ENCODE peak calls at places on chromosomes 13 and 19, in six cellular contexts. O, G, I, Y, Q and P are unnamed samples.

GRCh38 chr19:15195987-15196682 is 4.7 kb downstream of the NOTCH3 start:
- DNase-seq in O (peak; percentile 38), G (no peak), I (no peak), Y (no peak), Q (peak; percentile 70), P (no peak)

GRCh38 chr13:101140087-101140770 is 276.1 kb downstream of the NALCN start:
- DNase-seq in O (no peak), G (no peak), I (no peak), Y (no peak), Q (no peak), P (no peak)

GRCh38 chr19:48413879-48414623 is 20.6 kb downstream of the GRIN2D start:
- DNase-seq in O (no peak), G (no peak), I (no peak), Y (peak; percentile 46), Q (no peak), P (no peak)

GRCh38 chr13:37686501-37686900 is 87.9 kb upstream of the POSTN start:
- DNase-seq in O (no peak), G (no peak), I (no peak), Y (no peak), Q (no peak), P (no peak)

GRCh38 chr19:52823676-52824075 is 2.2 kb upstream of the ZNF28 start:
- DNase-seq in O (no peak), G (no peak), I (no peak), Y (no peak), Q (no peak), P (no peak)

GRCh38 chr19:38211206-38211605 is 12.8 kb downstream of the DPF1 start:
- DNase-seq in O (no peak), G (no peak), I (no peak), Y (no peak), Q (peak; percentile 70), P (no peak)

GRCh38 chr19:19866599-19867248 is 1.0 kb downstream of the ZNF253 start:
- DNase-seq in O (no peak), G (peak; percentile 12), I (peak; percentile 12), Y (no peak), Q (peak; percentile 83), P (no peak)

GRCh38 chr13:37869756-37870488 is at the start of gene TRPC4:
- DNase-seq in O (peak; percentile 68), G (no peak), I (peak; percentile 25), Y (peak; percentile 41), Q (peak; percentile 86), P (peak; percentile 34)

GRCh38 chr19:42076375-42076944 is 494 bp downstream of the ZNF574 start:
- DNase-seq in O (no peak), G (peak; percentile 63), I (peak; percentile 39), Y (no peak), Q (no peak), P (no peak)

GRCh38 chr13:113178070-113178895 is 19.8 kb downstream of the PROZ start:
- DNase-seq in O (no peak), G (no peak), I (no peak), Y (peak; percentile 62), Q (no peak), P (no peak)

GRCh38 chr13:40069173-40070044 is 413.9 kb downstream of the COG6 start:
- DNase-seq in O (peak; percentile 69), G (no peak), I (peak; percentile 83), Y (peak; percentile 82), Q (peak; percentile 75), P (peak; percentile 46)

GRCh38 chr13:85675508-85675907 is 123.7 kb downstream of the SLITRK6 start:
- DNase-seq in O (no peak), G (peak; percentile 68), I (no peak), Y (no peak), Q (no peak), P (no peak)

GRCh38 chr13:51764184-51765141 is 39.5 kb downstream of the DHRS12 start:
- DNase-seq in O (no peak), G (no peak), I (peak; percentile 70), Y (peak; percentile 78), Q (no peak), P (no peak)

GRCh38 chr13:49859568-49859967 is 67.1 kb upstream of the KPNA3 start:
- DNase-seq in O (no peak), G (no peak), I (no peak), Y (peak; percentile 92), Q (no peak), P (peak; percentile 49)

GRCh38 chr19:2252481-2253105 is 3.5 kb downstream of the AMH start:
- DNase-seq in O (no peak), G (no peak), I (no peak), Y (no peak), Q (peak; percentile 16), P (no peak)

GRCh38 chr19:2261438-2262172 is 5.4 kb upstream of the JSRP1 start:
- DNase-seq in O (no peak), G (no peak), I (no peak), Y (peak; percentile 34), Q (peak; percentile 48), P (no peak)

GRCh38 chr19:8004723-8005513 is 523 bp downstream of the ELAVL1 start:
- DNase-seq in O (peak; percentile 26), G (no peak), I (no peak), Y (peak; percentile 24), Q (no peak), P (no peak)